ENCODE peak calls at places on chromosomes 1 and 21, in four cellular contexts. C is smooth muscle cell of the brain vasculature, U is NCI-H748 treated with DMSO at 0.1 percent for 48 hours, K is GM12865. B is an unnamed sample.
A peak's percentile ranks its signal among the peaks of the same experiment; 100 is the strongest.

GRCh38 chr1:145729661-145730436 is 10.6 kb downstream of the CD160 start:
- DNase-seq in K (no peak), U (no peak), C (no peak), B (no peak)

GRCh38 chr1:241310451-241310850 is 46.6 kb downstream of the RGS7 start:
- DNase-seq in K (no peak), C (no peak), U (no peak), B (no peak)

GRCh38 chr1:22077728-22078127 is 25.2 kb downstream of the CDC42 start:
- DNase-seq in U (no peak), K (peak; percentile 41), C (no peak), B (no peak)

GRCh38 chr1:15167386-15167785 is 13.8 kb downstream of the TMEM51 start:
- DNase-seq in K (no peak), C (no peak), U (no peak), B (no peak)

GRCh38 chr1:32623775-32624174 is 26.6 kb downstream of the ZBTB8OS start:
- DNase-seq in C (no peak), U (no peak), K (peak; percentile 65), B (no peak)

GRCh38 chr1:194537521-194537920 is 1351.1 kb upstream of the B3GALT2 start:
- DNase-seq in C (no peak), K (no peak), U (no peak), B (no peak)

GRCh38 chr21:20527691-20528090 is 470.5 kb upstream of the NCAM2 start:
- DNase-seq in K (no peak), C (no peak), U (no peak), B (no peak)

GRCh38 chr1:150441121-150441520 is 46.1 kb upstream of the TARS2 start:
- DNase-seq in U (no peak), K (no peak), C (no peak), B (no peak)

GRCh38 chr1:9589144-9589718 is 520 bp downstream of the TMEM201 start:
- DNase-seq in K (peak; percentile 52), U (no peak), C (no peak), B (peak; percentile 12)

GRCh38 chr21:33685613-33686197 is 43.4 kb downstream of the ITSN1 start:
- DNase-seq in C (no peak), U (no peak), K (no peak), B (no peak)

GRCh38 chr1:2279882-2280281 is 51.8 kb downstream of the SKI start:
- DNase-seq in K (no peak), U (no peak), C (no peak), B (no peak)

GRCh38 chr1:245153645-245154428 is 948 bp upstream of the KIF26B start:
- DNase-seq in U (no peak), C (no peak), K (peak; percentile 9), B (no peak)

GRCh38 chr1:10283318-10283984 is 73.1 kb downstream of the KIF1B start:
- DNase-seq in C (no peak), K (peak; percentile 57), U (no peak), B (no peak)

GRCh38 chr1:51592711-51593110 is 24.2 kb upstream of the OSBPL9 start:
- DNase-seq in K (no peak), C (no peak), U (no peak), B (no peak)

GRCh38 chr1:207058878-207059867 is 6.1 kb downstream of the PFKFB2 start:
- DNase-seq in U (no peak), K (no peak), C (no peak), B (no peak)

GRCh38 chr1:109370712-109371270 is 26.9 kb downstream of the SORT1 start:
- DNase-seq in K (peak; percentile 19), C (peak; percentile 56), U (no peak), B (no peak)

GRCh38 chr1:43847290-43847689 is 86.3 kb upstream of the ARTN start:
- DNase-seq in K (no peak), U (no peak), C (no peak), B (no peak)

GRCh38 chr1:65027699-65028358 is 61.5 kb upstream of the JAK1 start:
- DNase-seq in K (no peak), U (no peak), C (no peak), B (no peak)

GRCh38 chr1:25771246-25772114 is 28.5 kb upstream of the SELENON start:
- DNase-seq in U (no peak), C (no peak), K (no peak), B (no peak)

GRCh38 chr21:36718951-36719501 is 20.1 kb downstream of the SIM2 start:
- DNase-seq in K (no peak), U (no peak), C (no peak), B (no peak)

GRCh38 chr1:78958711-78959110 is 47.8 kb downstream of the ADGRL4 start:
- DNase-seq in K (no peak), C (no peak), U (no peak), B (no peak)

GRCh38 chr1:29677028-29678024 is 441.0 kb downstream of the PTPRU start:
- DNase-seq in K (no peak), C (no peak), U (no peak), B (no peak)

GRCh38 chr1:161044535-161044907 is 1.3 kb downstream of the USF1 start:
- DNase-seq in C (no peak), K (no peak), U (no peak), B (no peak)

B was measured in effector memory CD4-positive, alpha-beta T cell.